ENCODE peak calls at places on chromosomes 7 and 10, in seven cellular contexts. R is OCI-LY7; T is AG04449; Y is SW480; L is activated CD8-positive, alpha-beta T cell treated with anti-CD3 and anti-CD28 coated beads, Interleukin-2, amount 10 ng/mL, durations not matched to agents 7 days and 5 days; H is Calu3; M is SJCRH30. Q is an unnamed sample.

GRCh38 chr10:64316833-64317232 is 795.6 kb downstream of the REEP3 start:
- DNase-seq in R (no peak), T (no peak), Y (no peak), L (no peak), H (no peak), M (no peak), Q (no peak)

GRCh38 chr7:82050134-82050533 is 280.3 kb upstream of the HGF start:
- DNase-seq in R (no peak), T (peak), Y (peak), L (no peak), H (peak), M (no peak), Q (peak)

GRCh38 chr10:13001041-13001886 is at the start of gene CCDC3:
- DNase-seq in R (no peak), T (no peak), Y (peak), L (no peak), H (no peak), M (peak), Q (no peak)

GRCh38 chr10:119020627-119020946 is 8.9 kb upstream of the NANOS1 start:
- DNase-seq in R (no peak), T (no peak), Y (peak), L (no peak), H (no peak), M (no peak), Q (no peak)

GRCh38 chr7:25840209-25840792 is 311.7 kb upstream of the NFE2L3 start:
- DNase-seq in R (no peak), T (no peak), Y (no peak), L (no peak), H (no peak), M (no peak), Q (no peak)

GRCh38 chr10:63628526-63629362 is 107.5 kb downstream of the REEP3 start:
- DNase-seq in R (peak), T (no peak), Y (peak), L (no peak), H (peak), M (peak), Q (peak)

GRCh38 chr10:44968887-44969400 is 9.3 kb downstream of the RASSF4 start:
- DNase-seq in R (no peak), T (no peak), Y (no peak), L (no peak), H (no peak), M (no peak), Q (no peak)

GRCh38 chr10:62323751-62324150 is 50.4 kb upstream of the ZNF365 start:
- DNase-seq in R (no peak), T (no peak), Y (no peak), L (no peak), H (no peak), M (no peak), Q (no peak)

GRCh38 chr7:105878746-105879605 is 2.6 kb upstream of the ATXN7L1 start:
- DNase-seq in R (no peak), T (no peak), Y (peak), L (no peak), H (no peak), M (no peak), Q (no peak)

GRCh38 chr10:119313645-119314044 is 106.3 kb downstream of the GRK5 start:
- DNase-seq in R (no peak), T (no peak), Y (peak), L (peak), H (no peak), M (peak), Q (no peak)

GRCh38 chr7:135712182-135712782 is 15.7 kb downstream of the SLC13A4 start:
- DNase-seq in R (peak), T (no peak), Y (no peak), L (no peak), H (no peak), M (no peak), Q (no peak)

GRCh38 chr7:12951397-12951801 is 264.0 kb downstream of the ARL4A start:
- DNase-seq in R (no peak), T (no peak), Y (no peak), L (no peak), H (peak), M (no peak), Q (no peak)

GRCh38 chr7:29612596-29612995 is 49.0 kb downstream of the PRR15 start:
- DNase-seq in R (no peak), T (peak), Y (no peak), L (no peak), H (no peak), M (no peak), Q (no peak)

GRCh38 chr7:4080954-4081353 is 601.1 kb upstream of the FOXK1 start:
- DNase-seq in R (no peak), T (no peak), Y (no peak), L (no peak), H (no peak), M (no peak), Q (no peak)

GRCh38 chr10:113059001-113059780 is 109.1 kb downstream of the TCF7L2 start:
- DNase-seq in R (no peak), T (no peak), Y (peak), L (no peak), H (no peak), M (peak), Q (no peak)

GRCh38 chr7:155986497-155987160 is 174.4 kb upstream of the SHH start:
- DNase-seq in R (no peak), T (no peak), Y (no peak), L (no peak), H (no peak), M (no peak), Q (no peak)

GRCh38 chr10:95177429-95177828 is 16.6 kb upstream of the ACSM6 start:
- DNase-seq in R (no peak), T (no peak), Y (no peak), L (no peak), H (no peak), M (no peak), Q (no peak)

GRCh38 chr7:98640375-98640774 is 23.3 kb downstream of the NPTX2 start:
- DNase-seq in R (peak), T (no peak), Y (no peak), L (no peak), H (no peak), M (no peak), Q (no peak)

Q was measured in SHP77 treated with DMSO at 0.1 percent for 48 hours.